ENCODE peak calls at places on chromosomes 1 and 21, in five cellular contexts. U is BE2C, Y is GM23338, G is prostate gland, Q is fibroblast of pulmonary artery. M is an unnamed sample.

GRCh38 chr1:201719812-201720521 is 109.0 kb upstream of the IPO9 start:
- DNase-seq in U (peak; percentile 78), Y (no peak), G (no peak), Q (peak; percentile 71), M (no peak)

GRCh38 chr1:162213281-162213909 is 143.9 kb downstream of the NOS1AP start:
- DNase-seq in U (no peak), Y (peak; percentile 59), G (peak; percentile 94), Q (peak; percentile 64), M (no peak)

GRCh38 chr1:200302893-200303250 is 107.0 kb downstream of the ZNF281 start:
- DNase-seq in U (no peak), Y (peak; percentile 50), G (no peak), Q (no peak), M (no peak)

GRCh38 chr1:17350053-17350452 is 21.9 kb upstream of the PADI6 start:
- DNase-seq in U (no peak), Y (no peak), G (no peak), Q (no peak), M (no peak)

GRCh38 chr1:240126821-240127220 is 35.1 kb downstream of the FMN2 start:
- DNase-seq in U (no peak), Y (no peak), G (no peak), Q (no peak), M (no peak)

GRCh38 chr1:177848577-177848976 is 121.3 kb downstream of the SEC16B start:
- DNase-seq in U (no peak), Y (no peak), G (no peak), Q (no peak), M (no peak)

GRCh38 chr1:82388679-82389078 is 587.9 kb downstream of the ADGRL2 start:
- DNase-seq in U (peak; percentile 10), Y (no peak), G (peak; percentile 36), Q (peak; percentile 26), M (no peak)

GRCh38 chr1:186082235-186082937 is 292.7 kb downstream of the TPR start:
- DNase-seq in U (peak; percentile 94), Y (no peak), G (peak; percentile 54), Q (peak; percentile 91), M (peak; percentile 37)

GRCh38 chr1:6347641-6348487 is 45.7 kb downstream of the ACOT7 start:
- DNase-seq in U (peak; percentile 62), Y (peak; percentile 66), G (peak; percentile 24), Q (peak; percentile 51), M (peak; percentile 57)

GRCh38 chr1:209696673-209697072 is 8.0 kb upstream of the HSD11B1 start:
- DNase-seq in U (no peak), Y (no peak), G (no peak), Q (no peak), M (no peak)

GRCh38 chr1:186858923-186859322 is 30.2 kb downstream of the PLA2G4A start:
- DNase-seq in U (no peak), Y (no peak), G (no peak), Q (no peak), M (no peak)

GRCh38 chr1:242691603-242691945 is 167.1 kb upstream of the PLD5 start:
- DNase-seq in U (no peak), Y (no peak), G (no peak), Q (no peak), M (no peak)

GRCh38 chr1:33377750-33378149 is 53.1 kb downstream of the PHC2 start:
- DNase-seq in U (no peak), Y (no peak), G (no peak), Q (no peak), M (no peak)

GRCh38 chr1:212218911-212219310 is 66.3 kb upstream of the PPP2R5A start:
- DNase-seq in U (no peak), Y (no peak), G (no peak), Q (peak; percentile 54), M (peak; percentile 45)

GRCh38 chr1:236315092-236315491 is 33.3 kb upstream of the ERO1B start:
- DNase-seq in U (no peak), Y (no peak), G (no peak), Q (no peak), M (no peak)

GRCh38 chr1:39632491-39633417 is 6.7 kb downstream of the HEYL start:
- DNase-seq in U (no peak), Y (peak; percentile 80), G (peak; percentile 36), Q (peak; percentile 66), M (no peak)

GRCh38 chr1:31669786-31670582 is 25.3 kb upstream of the PEF1 start:
- DNase-seq in U (peak; percentile 25), Y (peak; percentile 65), G (peak; percentile 91), Q (peak; percentile 62), M (peak; percentile 68)

GRCh38 chr1:38677311-38677710 is 182.3 kb downstream of the RRAGC start:
- DNase-seq in U (no peak), Y (no peak), G (no peak), Q (no peak), M (no peak)

GRCh38 chr1:61518670-61519400 is 206.1 kb downstream of the TM2D1 start:
- DNase-seq in U (no peak), Y (no peak), G (no peak), Q (no peak), M (no peak)

GRCh38 chr1:201153474-201154388 is 543 bp downstream of the TMEM9 start:
- DNase-seq in U (no peak), Y (peak; percentile 64), G (no peak), Q (no peak), M (no peak)

GRCh38 chr21:36854391-36854790 is 112.1 kb downstream of the HLCS start:
- DNase-seq in U (peak; percentile 68), Y (peak; percentile 89), G (no peak), Q (peak; percentile 58), M (peak; percentile 41)

GRCh38 chr1:73953611-73954010 is 244.4 kb downstream of the LRRIQ3 start:
- DNase-seq in U (no peak), Y (no peak), G (no peak), Q (no peak), M (no peak)

GRCh38 chr1:206551985-206552325 is 44.6 kb downstream of the RASSF5 start:
- DNase-seq in U (no peak), Y (no peak), G (no peak), Q (no peak), M (peak; percentile 89)

GRCh38 chr1:178155478-178156255 is 61.8 kb downstream of the RASAL2 start:
- DNase-seq in U (no peak), Y (no peak), G (no peak), Q (peak; percentile 65), M (no peak)

GRCh38 chr1:232038704-232039103 is 412.1 kb downstream of the DISC1 start:
- DNase-seq in U (peak; percentile 60), Y (no peak), G (no peak), Q (peak; percentile 24), M (no peak)

GRCh38 chr1:162570718-162571117 is 9.2 kb downstream of the UAP1 start:
- DNase-seq in U (no peak), Y (no peak), G (no peak), Q (no peak), M (no peak)

GRCh38 chr1:117618450-117619122 is 12.7 kb downstream of the TENT5C start:
- DNase-seq in U (no peak), Y (no peak), G (no peak), Q (no peak), M (no peak)
- H3K4me3 ChIP-seq in U (no peak overlapping the region), Y (no peak overlapping the region), G (no peak overlapping the region), Q (no peak overlapping the region), M (no peak overlapping the region)

DNA sequence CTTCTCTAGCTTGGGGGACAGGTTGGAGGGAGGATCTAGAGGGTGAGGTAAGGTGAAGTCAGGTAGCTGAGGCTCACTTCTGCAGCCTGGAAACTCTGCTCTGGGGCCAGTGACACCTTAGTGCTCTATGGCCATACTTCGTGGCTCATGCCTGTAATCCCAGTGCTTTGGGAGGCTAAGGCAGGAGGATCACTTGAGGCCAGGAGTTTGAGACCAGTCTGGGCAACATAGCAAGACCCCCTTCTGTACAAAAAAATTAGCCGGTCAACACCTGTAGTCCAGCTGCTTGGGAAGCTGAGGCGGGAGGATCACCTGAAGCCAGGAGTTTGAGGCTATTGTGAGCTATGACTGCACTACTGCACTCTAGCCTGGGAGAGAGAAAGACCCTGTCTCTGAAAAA is 5.8 kb downstream of the LMNA start:
- DNase-seq in U (no peak), Y (no peak), G (no peak), Q (no peak), M (no peak)
- H3K4me3 ChIP-seq in U (no peak overlapping the region), Y (no peak overlapping the region), G (no peak overlapping the region), Q (no peak overlapping the region), M (no peak overlapping the region)

DNA sequence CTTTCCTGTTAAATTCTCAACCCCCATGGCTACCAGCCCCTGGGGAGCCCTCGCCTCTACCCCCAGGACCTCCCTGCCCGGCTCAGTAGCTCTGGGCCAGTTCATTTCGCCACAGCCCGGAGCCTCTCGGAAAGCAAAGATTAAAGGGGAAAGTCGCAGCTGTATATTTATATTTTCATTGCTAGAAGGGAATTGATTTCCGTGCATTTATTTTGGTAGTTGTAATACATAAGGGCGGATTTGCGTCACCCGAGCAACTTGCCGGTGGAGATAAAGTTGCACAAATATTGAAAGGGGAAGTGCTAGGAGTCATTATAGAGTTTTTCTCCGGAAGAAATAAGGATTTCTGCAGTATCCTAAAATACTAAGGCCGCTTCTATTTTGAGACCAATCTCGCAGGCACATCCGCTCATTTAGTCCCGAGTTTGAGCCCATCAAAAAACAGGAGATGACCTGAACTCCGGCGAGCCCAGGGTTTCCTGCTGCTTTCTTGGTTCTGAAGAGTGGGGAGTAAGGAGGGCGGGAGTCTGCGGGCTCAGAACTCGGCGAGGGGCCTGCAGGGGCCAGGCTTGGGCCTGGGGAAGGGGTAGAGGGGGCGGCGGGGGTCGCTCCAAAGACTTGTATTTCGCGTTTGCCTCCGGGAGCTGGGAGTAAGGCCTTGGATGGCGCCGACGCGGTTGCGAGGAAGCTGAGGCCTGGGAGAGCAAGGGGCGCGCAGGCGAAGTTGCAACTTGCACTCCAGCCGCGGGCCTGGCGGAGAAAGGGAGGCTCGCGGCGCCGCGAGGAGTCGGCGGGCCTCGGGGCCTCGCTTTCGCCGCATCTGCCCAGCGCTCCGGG is 2.5 kb upstream of the HLX start:
- DNase-seq in U (no peak), Y (peak; percentile 84), G (no peak), Q (no peak), M (no peak)
- H3K4me3 ChIP-seq in U (no peak overlapping the region), Y (peak overlapping the region; percentile 57), G (no peak overlapping the region), Q (no peak overlapping the region), M (no peak overlapping the region)

GRCh38 chr1:155080250-155081228 is 1.9 kb downstream of the EFNA3 start:
- DNase-seq in U (peak; percentile 74), Y (peak; percentile 98), G (no peak), Q (no peak), M (peak; percentile 73)
- H3K4me3 ChIP-seq in U (peak overlapping the region; percentile 52), Y (peak overlapping the region; percentile 83), G (peak overlapping the region; percentile 44), Q (no peak overlapping the region), M (peak overlapping the region; percentile 50)

DNA sequence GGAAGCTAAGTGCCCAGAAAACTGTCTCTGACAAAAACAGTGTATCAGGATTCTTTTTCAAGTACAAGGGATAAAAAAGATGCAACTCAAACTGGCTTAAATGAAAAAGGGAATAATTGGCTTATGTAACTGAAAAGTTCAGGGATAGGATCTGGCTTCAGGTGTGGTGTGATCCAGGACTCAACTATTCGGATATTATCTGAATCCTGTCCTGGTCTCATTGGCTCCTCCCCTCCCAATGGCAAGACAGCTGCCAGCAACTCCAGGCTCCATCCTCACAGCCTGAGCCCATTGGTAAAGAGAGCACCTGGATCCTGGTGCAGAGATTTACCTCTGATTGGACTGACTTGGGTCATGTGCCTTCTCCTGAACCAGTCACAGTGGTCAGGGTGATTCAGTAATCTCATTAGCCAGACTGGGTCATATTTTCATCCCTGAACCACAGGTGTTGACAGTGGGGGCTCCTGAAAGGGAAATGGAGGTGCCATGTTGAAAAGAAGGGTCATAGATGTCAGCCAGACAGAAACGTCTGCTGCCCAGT is 205.4 kb upstream of the TMEM51 start:
- DNase-seq in U (no peak), Y (no peak), G (no peak), Q (no peak), M (no peak)
- H3K4me3 ChIP-seq in U (no peak overlapping the region), Y (no peak overlapping the region), G (no peak overlapping the region), Q (no peak overlapping the region), M (no peak overlapping the region)